ENCODE peak calls at places on chromosomes 11 and 22, in ten cellular contexts. R is AG09319, G is astrocyte of the spinal cord, B is prostate gland, Y is kidney, T is D721Med, S is upper lobe of left lung, Z is left ventricle myocardium inferior, I is PC-9, Q is endothelial cell of umbilical vein. K is an unnamed sample.

GRCh38 chr11:116217006-116217405 is 555.8 kb downstream of the BUD13 start:
- DNase-seq in Z (peak; percentile 47), R (no peak), T (no peak), I (peak; percentile 17), S (peak; percentile 53), Q (peak; percentile 57), B (peak; percentile 11), Y (no peak), G (peak; percentile 39), K (no peak)

GRCh38 chr11:85889676-85890579 is 34.7 kb downstream of the CCDC83 start:
- DNase-seq in Q (no peak), Z (no peak), B (no peak), T (no peak), S (no peak), I (peak; percentile 65), R (no peak), Y (no peak), G (peak; percentile 81), K (no peak)

GRCh38 chr11:5930614-5931013 is 11.4 kb upstream of the OR56A3 start:
- DNase-seq in T (no peak), S (no peak), Y (no peak), Z (no peak), Q (no peak), I (no peak), R (no peak), B (no peak), G (no peak), K (no peak)

GRCh38 chr11:64834031-64834722 is 10.3 kb downstream of the CDC42BPG start:
- DNase-seq in S (no peak), I (no peak), T (no peak), R (no peak), Z (no peak), G (no peak), B (no peak), Q (no peak), Y (no peak), K (no peak)

GRCh38 chr11:88174627-88175003 is 628 bp downstream of the RAB38 start:
- DNase-seq in Y (peak; percentile 87), G (peak; percentile 67), S (peak; percentile 79), Z (peak; percentile 45), R (peak; percentile 43), Q (peak; percentile 80), I (peak; percentile 54), B (peak; percentile 30), T (no peak), K (peak; percentile 86)

GRCh38 chr11:77082838-77083552 is 16.2 kb downstream of the CAPN5 start:
- DNase-seq in I (no peak), T (no peak), G (no peak), S (peak; percentile 50), B (no peak), Y (peak; percentile 88), Z (peak; percentile 58), Q (peak; percentile 64), R (no peak), K (peak; percentile 88)

GRCh38 chr22:50084085-50084484 is 1.1 kb downstream of the MLC1 start:
- DNase-seq in G (no peak), Q (no peak), Z (no peak), S (no peak), B (no peak), I (no peak), T (no peak), R (no peak), Y (no peak), K (peak; percentile 69)

GRCh38 chr11:47944555-47945128 is 35.7 kb upstream of the PTPRJ start:
- DNase-seq in R (no peak), I (no peak), Z (no peak), B (no peak), S (no peak), T (no peak), Q (no peak), Y (no peak), G (no peak), K (no peak)

GRCh38 chr22:47810505-47811500 is 1048.4 kb downstream of the TBC1D22A start:
- DNase-seq in Z (no peak), B (no peak), I (no peak), R (no peak), G (no peak), Q (no peak), T (no peak), Y (no peak), S (no peak), K (no peak)

GRCh38 chr11:47587733-47588326 is 1.4 kb downstream of the FAM180B start:
- DNase-seq in Y (peak; percentile 73), I (no peak), T (no peak), Z (peak; percentile 51), B (no peak), R (no peak), G (no peak), S (peak; percentile 70), Q (no peak), K (peak; percentile 87)

GRCh38 chr11:94130589-94131362 is 2.1 kb downstream of the PANX1 start:
- DNase-seq in B (no peak), T (no peak), S (peak; percentile 73), R (peak; percentile 77), I (no peak), Z (no peak), Y (no peak), G (peak; percentile 67), Q (peak; percentile 36), K (no peak)

GRCh38 chr11:16799890-16800289 is 61.4 kb downstream of the C11orf58 start:
- DNase-seq in S (no peak), I (no peak), Y (no peak), T (no peak), B (no peak), R (no peak), G (no peak), Z (no peak), Q (no peak), K (peak; percentile 13)

GRCh38 chr11:65502274-65502851 is 3.5 kb downstream of the MALAT1 start:
- DNase-seq in Q (peak; percentile 63), B (no peak), S (no peak), R (no peak), Y (no peak), G (peak; percentile 75), T (no peak), I (no peak), Z (no peak), K (no peak)

GRCh38 chr11:60818057-60818456 is 23.9 kb upstream of the CCDC86 start:
- DNase-seq in Q (no peak), I (no peak), T (no peak), S (no peak), R (no peak), Y (peak; percentile 1), G (no peak), Z (no peak), B (no peak), K (no peak)

GRCh38 chr11:48044577-48044976 is 64.2 kb downstream of the PTPRJ start:
- DNase-seq in G (no peak), S (peak; percentile 74), Z (peak; percentile 21), Y (peak; percentile 31), I (no peak), Q (no peak), B (no peak), R (no peak), T (no peak), K (peak; percentile 80)

GRCh38 chr11:10694481-10695239 is 1.1 kb upstream of the IRAG1 start:
- DNase-seq in B (no peak), Z (no peak), I (no peak), S (no peak), G (peak; percentile 17), R (no peak), Y (no peak), T (no peak), Q (no peak), K (no peak)
- TF ChIP-seq CTCF in B (no peak), Z (no peak), I (no peak), S (no peak), G (no peak), R (no peak), Y (no peak), T (no peak), Q (no peak), K (no peak)

GRCh38 chr11:128530119-128531091 is 57.0 kb downstream of the ETS1 start:
- DNase-seq in G (peak; percentile 93), Y (no peak), R (peak; percentile 92), I (no peak), Q (no peak), S (no peak), T (no peak), Z (no peak), B (no peak), K (no peak)

GRCh38 chr11:128524172-128524571 is 63.2 kb downstream of the ETS1 start:
- DNase-seq in T (no peak), B (no peak), Z (no peak), S (no peak), G (no peak), I (no peak), Y (no peak), R (peak; percentile 54), Q (no peak), K (no peak)

GRCh38 chr11:128528294-128528693 is 59.1 kb downstream of the ETS1 start:
- DNase-seq in T (no peak), G (no peak), Y (no peak), I (no peak), Q (no peak), B (no peak), Z (no peak), S (no peak), R (no peak), K (no peak)

GRCh38 chr11:128525411-128526243 is 61.7 kb downstream of the ETS1 start:
- DNase-seq in T (no peak), I (no peak), B (no peak), G (peak; percentile 83), Q (no peak), S (no peak), Z (no peak), Y (no peak), R (no peak), K (no peak)

DNA sequence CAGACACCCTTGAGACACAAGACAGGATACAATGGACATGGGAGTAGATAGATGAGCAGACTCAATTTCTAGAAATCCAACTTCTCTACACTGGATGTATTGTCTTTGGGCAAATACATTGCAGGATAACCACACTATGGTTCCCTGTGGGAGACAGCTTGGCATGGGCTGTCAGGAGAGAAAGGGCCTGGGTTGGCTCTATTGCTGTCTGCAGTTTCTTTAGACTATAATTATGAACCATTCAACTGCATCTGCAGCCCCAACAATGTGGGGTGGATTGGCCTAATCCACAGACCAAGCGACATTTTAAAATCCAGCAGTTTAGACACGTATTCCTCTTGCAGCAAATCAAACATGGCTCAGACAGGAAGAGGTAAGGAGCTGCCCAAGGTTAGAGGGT is 60.3 kb downstream of the ETS1 start:
- DNase-seq in G (no peak), R (no peak), Y (no peak), B (no peak), Z (no peak), Q (no peak), T (no peak), I (no peak), S (no peak), K (no peak)
- TF ChIP-seq CTCF in G (no peak), R (no peak), Y (no peak), B (no peak), Z (no peak), Q (no peak), T (no peak), I (no peak), S (no peak), K (no peak)

GRCh38 chr11:72075109-72075508 is 5.2 kb downstream of the NUMA1 start:
- DNase-seq in Q (no peak), R (no peak), T (no peak), Y (no peak), I (no peak), S (no peak), B (no peak), G (no peak), Z (no peak), K (no peak)
- TF ChIP-seq CTCF in Q (no peak), R (peak; percentile 9), T (peak; percentile 21), Y (no peak), I (no peak), S (no peak), B (no peak), G (no peak), Z (no peak), K (no peak)

GRCh38 chr11:102734650-102735049 is 9.9 kb upstream of the MMP8 start:
- DNase-seq in T (no peak), Z (no peak), I (no peak), S (no peak), G (no peak), Q (no peak), Y (no peak), B (no peak), R (no peak), K (no peak)
- TF ChIP-seq CTCF in T (no peak), Z (no peak), I (no peak), S (no peak), G (no peak), Q (no peak), Y (no peak), B (no peak), R (no peak), K (no peak)

K was measured in spleen.